ENCODE peak calls at places on chromosomes 2 and 18, in eight cellular contexts. One of them, this sample, is unnamed.

GRCh38 chr2:240601831-240602160 is 15.3 kb downstream of the CAPN10 start:
- DNase-seq in progenitor cell of endocrine pancreas: no peak
- DNase-seq in cardiac muscle cell: no peak
- DNase-seq in adrenal gland: no peak
- DNase-seq in chondrocyte: peak; percentile 77
- DNase-seq in WERI-Rb-1: peak; percentile 2
- DNase-seq in K562: no peak
- DNase-seq in heart right ventricle: no peak
- DNase-seq in this sample: peak; percentile 13

GRCh38 chr18:79489900-79490592 is 94.3 kb downstream of the NFATC1 start:
- DNase-seq in chondrocyte: peak; percentile 91
- DNase-seq in cardiac muscle cell: no peak
- DNase-seq in K562: no peak
- DNase-seq in heart right ventricle: no peak
- DNase-seq in adrenal gland: no peak
- DNase-seq in WERI-Rb-1: no peak
- DNase-seq in progenitor cell of endocrine pancreas: no peak
- DNase-seq in this sample: no peak

GRCh38 chr2:193845604-193846003 is 1650.9 kb upstream of the TMEFF2 start:
- DNase-seq in K562: no peak
- DNase-seq in progenitor cell of endocrine pancreas: no peak
- DNase-seq in heart right ventricle: no peak
- DNase-seq in WERI-Rb-1: no peak
- DNase-seq in chondrocyte: no peak
- DNase-seq in adrenal gland: no peak
- DNase-seq in cardiac muscle cell: no peak
- DNase-seq in this sample: no peak

GRCh38 chr2:67240507-67240906 is 156.6 kb upstream of the ETAA1 start:
- DNase-seq in adrenal gland: no peak
- DNase-seq in chondrocyte: no peak
- DNase-seq in K562: peak; percentile 42
- DNase-seq in heart right ventricle: no peak
- DNase-seq in progenitor cell of endocrine pancreas: no peak
- DNase-seq in WERI-Rb-1: no peak
- DNase-seq in cardiac muscle cell: no peak
- DNase-seq in this sample: no peak

GRCh38 chr2:102841107-102841840 is 79.4 kb downstream of the TMEM182 start:
- DNase-seq in WERI-Rb-1: peak; percentile 48
- DNase-seq in heart right ventricle: peak; percentile 42
- DNase-seq in K562: peak; percentile 63
- DNase-seq in adrenal gland: peak; percentile 79
- DNase-seq in chondrocyte: no peak
- DNase-seq in cardiac muscle cell: peak; percentile 70
- DNase-seq in progenitor cell of endocrine pancreas: peak; percentile 28
- DNase-seq in this sample: peak; percentile 51

GRCh38 chr2:203648273-203648672 is 58.2 kb upstream of the CD28 start:
- DNase-seq in progenitor cell of endocrine pancreas: no peak
- DNase-seq in WERI-Rb-1: no peak
- DNase-seq in K562: no peak
- DNase-seq in chondrocyte: no peak
- DNase-seq in cardiac muscle cell: peak; percentile 57
- DNase-seq in adrenal gland: no peak
- DNase-seq in heart right ventricle: no peak
- DNase-seq in this sample: no peak

GRCh38 chr2:10256525-10257031 is 46.1 kb upstream of the HPCAL1 start:
- DNase-seq in progenitor cell of endocrine pancreas: no peak
- DNase-seq in WERI-Rb-1: no peak
- DNase-seq in K562: no peak
- DNase-seq in heart right ventricle: no peak
- DNase-seq in adrenal gland: peak; percentile 20
- DNase-seq in chondrocyte: peak; percentile 85
- DNase-seq in cardiac muscle cell: no peak
- DNase-seq in this sample: no peak

GRCh38 chr2:47344890-47345583 is 57.9 kb upstream of the MSH2 start:
- DNase-seq in cardiac muscle cell: peak; percentile 72
- DNase-seq in chondrocyte: no peak
- DNase-seq in K562: peak; percentile 81
- DNase-seq in heart right ventricle: peak; percentile 87
- DNase-seq in progenitor cell of endocrine pancreas: peak; percentile 92
- DNase-seq in adrenal gland: peak; percentile 95
- DNase-seq in WERI-Rb-1: peak; percentile 98
- DNase-seq in this sample: peak; percentile 69

GRCh38 chr2:236211281-236211680 is 43.1 kb upstream of the GBX2 start:
- DNase-seq in WERI-Rb-1: no peak
- DNase-seq in heart right ventricle: no peak
- DNase-seq in K562: no peak
- DNase-seq in chondrocyte: no peak
- DNase-seq in adrenal gland: no peak
- DNase-seq in cardiac muscle cell: no peak
- DNase-seq in progenitor cell of endocrine pancreas: no peak
- DNase-seq in this sample: no peak

GRCh38 chr18:8005870-8006269 is 438.8 kb downstream of the PTPRM start:
- DNase-seq in chondrocyte: no peak
- DNase-seq in progenitor cell of endocrine pancreas: no peak
- DNase-seq in cardiac muscle cell: no peak
- DNase-seq in WERI-Rb-1: peak; percentile 35
- DNase-seq in heart right ventricle: no peak
- DNase-seq in K562: no peak
- DNase-seq in adrenal gland: no peak
- DNase-seq in this sample: no peak

DNA sequence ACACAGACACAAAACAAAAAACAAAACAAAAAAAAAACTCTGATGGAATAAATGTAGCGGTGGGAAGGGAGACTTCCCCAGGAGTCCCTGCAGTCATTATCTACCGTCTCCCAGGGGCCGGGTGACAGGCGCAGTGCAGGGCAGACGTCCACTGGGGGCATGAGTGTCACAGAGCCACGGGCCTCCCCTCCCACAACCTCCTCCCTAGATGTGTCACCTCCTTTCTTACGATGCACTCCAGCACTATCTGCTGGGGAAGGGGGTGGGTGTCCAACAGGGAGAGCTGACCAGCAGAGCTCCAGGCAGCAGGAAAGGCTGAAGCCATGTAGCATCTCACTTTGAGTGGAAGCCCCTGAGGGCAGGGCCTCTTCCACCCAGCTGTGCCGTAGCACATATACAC is 84.5 kb downstream of the LONRF2 start:
- DNase-seq in WERI-Rb-1: peak; percentile 23
- DNase-seq in adrenal gland: peak; percentile 35
- DNase-seq in chondrocyte: no peak
- DNase-seq in progenitor cell of endocrine pancreas: no peak
- DNase-seq in K562: peak; percentile 33
- DNase-seq in cardiac muscle cell: no peak
- DNase-seq in heart right ventricle: no peak
- DNase-seq in this sample: no peak
- TF ChIP-seq CTCF in WERI-Rb-1: peak; percentile 60
- TF ChIP-seq CTCF in adrenal gland: no peak
- TF ChIP-seq CTCF in chondrocyte: no peak
- TF ChIP-seq CTCF in progenitor cell of endocrine pancreas: peak; percentile 10
- TF ChIP-seq CTCF in K562: peak; percentile 22
- TF ChIP-seq CTCF in cardiac muscle cell: no peak
- TF ChIP-seq CTCF in heart right ventricle: no peak
- TF ChIP-seq CTCF in this sample: no peak

GRCh38 chr18:5425721-5426120 is 118.1 kb downstream of the EPB41L3 start:
- DNase-seq in chondrocyte: no peak
- DNase-seq in heart right ventricle: no peak
- DNase-seq in K562: no peak
- DNase-seq in adrenal gland: no peak
- DNase-seq in progenitor cell of endocrine pancreas: no peak
- DNase-seq in WERI-Rb-1: no peak
- DNase-seq in cardiac muscle cell: no peak
- DNase-seq in this sample: no peak
- TF ChIP-seq CTCF in chondrocyte: no peak
- TF ChIP-seq CTCF in heart right ventricle: no peak
- TF ChIP-seq CTCF in K562: no peak
- TF ChIP-seq CTCF in adrenal gland: no peak
- TF ChIP-seq CTCF in progenitor cell of endocrine pancreas: no peak
- TF ChIP-seq CTCF in WERI-Rb-1: no peak
- TF ChIP-seq CTCF in cardiac muscle cell: no peak
- TF ChIP-seq CTCF in this sample: no peak

GRCh38 chr2:164841719-164842623 is at the start of gene COBLL1:
- DNase-seq in WERI-Rb-1: peak; percentile 88
- DNase-seq in progenitor cell of endocrine pancreas: peak; percentile 89
- DNase-seq in adrenal gland: peak; percentile 89
- DNase-seq in heart right ventricle: peak; percentile 84
- DNase-seq in K562: peak; percentile 49
- DNase-seq in chondrocyte: peak; percentile 91
- DNase-seq in cardiac muscle cell: peak; percentile 67
- DNase-seq in this sample: peak; percentile 71
- TF ChIP-seq CTCF in WERI-Rb-1: peak; percentile 84
- TF ChIP-seq CTCF in progenitor cell of endocrine pancreas: peak; percentile 86
- TF ChIP-seq CTCF in adrenal gland: peak; percentile 89
- TF ChIP-seq CTCF in heart right ventricle: peak; percentile 91
- TF ChIP-seq CTCF in K562: peak; percentile 41
- TF ChIP-seq CTCF in chondrocyte: peak; percentile 90
- TF ChIP-seq CTCF in cardiac muscle cell: peak; percentile 82
- TF ChIP-seq CTCF in this sample: peak; percentile 95

GRCh38 chr2:8628179-8628869 is 53.5 kb upstream of the ID2 start:
- DNase-seq in K562: peak; percentile 31
- DNase-seq in heart right ventricle: no peak
- DNase-seq in progenitor cell of endocrine pancreas: no peak
- DNase-seq in cardiac muscle cell: no peak
- DNase-seq in adrenal gland: no peak
- DNase-seq in chondrocyte: peak; percentile 49
- DNase-seq in WERI-Rb-1: no peak
- DNase-seq in this sample: no peak

GRCh38 chr2:8627019-8627691 is 54.7 kb upstream of the ID2 start:
- DNase-seq in cardiac muscle cell: no peak
- DNase-seq in WERI-Rb-1: no peak
- DNase-seq in progenitor cell of endocrine pancreas: no peak
- DNase-seq in chondrocyte: peak; percentile 86
- DNase-seq in adrenal gland: no peak
- DNase-seq in K562: no peak
- DNase-seq in heart right ventricle: no peak
- DNase-seq in this sample: no peak

GRCh38 chr2:8628870-8629209 is 53.0 kb upstream of the ID2 start:
- DNase-seq in cardiac muscle cell: no peak
- DNase-seq in WERI-Rb-1: no peak
- DNase-seq in progenitor cell of endocrine pancreas: no peak
- DNase-seq in chondrocyte: no peak
- DNase-seq in heart right ventricle: no peak
- DNase-seq in adrenal gland: no peak
- DNase-seq in K562: no peak
- DNase-seq in this sample: no peak

GRCh38 chr2:8626572-8626971 is 55.3 kb upstream of the ID2 start:
- DNase-seq in chondrocyte: peak; percentile 75
- DNase-seq in progenitor cell of endocrine pancreas: no peak
- DNase-seq in heart right ventricle: no peak
- DNase-seq in adrenal gland: no peak
- DNase-seq in cardiac muscle cell: peak; percentile 21
- DNase-seq in WERI-Rb-1: no peak
- DNase-seq in K562: no peak
- DNase-seq in this sample: no peak

GRCh38 chr2:8627692-8628085 is 54.2 kb upstream of the ID2 start:
- DNase-seq in WERI-Rb-1: no peak
- DNase-seq in cardiac muscle cell: no peak
- DNase-seq in chondrocyte: peak; percentile 79
- DNase-seq in heart right ventricle: no peak
- DNase-seq in adrenal gland: no peak
- DNase-seq in K562: peak; percentile 24
- DNase-seq in progenitor cell of endocrine pancreas: no peak
- DNase-seq in this sample: no peak
- TF ChIP-seq CTCF in WERI-Rb-1: peak; percentile 29
- TF ChIP-seq CTCF in cardiac muscle cell: no peak
- TF ChIP-seq CTCF in chondrocyte: no peak
- TF ChIP-seq CTCF in heart right ventricle: no peak
- TF ChIP-seq CTCF in adrenal gland: no peak
- TF ChIP-seq CTCF in K562: peak; percentile 37
- TF ChIP-seq CTCF in progenitor cell of endocrine pancreas: no peak
- TF ChIP-seq CTCF in this sample: no peak

GRCh38 chr2:239292531-239292930 is 108.3 kb downstream of the HDAC4 start:
- DNase-seq in progenitor cell of endocrine pancreas: no peak
- DNase-seq in adrenal gland: no peak
- DNase-seq in K562: no peak
- DNase-seq in heart right ventricle: no peak
- DNase-seq in WERI-Rb-1: no peak
- DNase-seq in cardiac muscle cell: no peak
- DNase-seq in chondrocyte: no peak
- DNase-seq in this sample: no peak

GRCh38 chr2:239288951-239289481 is 111.8 kb downstream of the HDAC4 start:
- DNase-seq in progenitor cell of endocrine pancreas: no peak
- DNase-seq in heart right ventricle: no peak
- DNase-seq in adrenal gland: no peak
- DNase-seq in cardiac muscle cell: no peak
- DNase-seq in K562: peak; percentile 47
- DNase-seq in chondrocyte: peak; percentile 19
- DNase-seq in WERI-Rb-1: no peak
- DNase-seq in this sample: no peak

GRCh38 chr2:239291505-239292350 is 109.1 kb downstream of the HDAC4 start:
- DNase-seq in adrenal gland: no peak
- DNase-seq in chondrocyte: peak; percentile 56
- DNase-seq in K562: no peak
- DNase-seq in WERI-Rb-1: no peak
- DNase-seq in heart right ventricle: no peak
- DNase-seq in cardiac muscle cell: no peak
- DNase-seq in progenitor cell of endocrine pancreas: no peak
- DNase-seq in this sample: no peak

GRCh38 chr2:239289545-239289944 is 111.3 kb downstream of the HDAC4 start:
- DNase-seq in progenitor cell of endocrine pancreas: no peak
- DNase-seq in cardiac muscle cell: no peak
- DNase-seq in WERI-Rb-1: no peak
- DNase-seq in heart right ventricle: no peak
- DNase-seq in K562: no peak
- DNase-seq in adrenal gland: no peak
- DNase-seq in chondrocyte: peak; percentile 59
- DNase-seq in this sample: no peak

DNA sequence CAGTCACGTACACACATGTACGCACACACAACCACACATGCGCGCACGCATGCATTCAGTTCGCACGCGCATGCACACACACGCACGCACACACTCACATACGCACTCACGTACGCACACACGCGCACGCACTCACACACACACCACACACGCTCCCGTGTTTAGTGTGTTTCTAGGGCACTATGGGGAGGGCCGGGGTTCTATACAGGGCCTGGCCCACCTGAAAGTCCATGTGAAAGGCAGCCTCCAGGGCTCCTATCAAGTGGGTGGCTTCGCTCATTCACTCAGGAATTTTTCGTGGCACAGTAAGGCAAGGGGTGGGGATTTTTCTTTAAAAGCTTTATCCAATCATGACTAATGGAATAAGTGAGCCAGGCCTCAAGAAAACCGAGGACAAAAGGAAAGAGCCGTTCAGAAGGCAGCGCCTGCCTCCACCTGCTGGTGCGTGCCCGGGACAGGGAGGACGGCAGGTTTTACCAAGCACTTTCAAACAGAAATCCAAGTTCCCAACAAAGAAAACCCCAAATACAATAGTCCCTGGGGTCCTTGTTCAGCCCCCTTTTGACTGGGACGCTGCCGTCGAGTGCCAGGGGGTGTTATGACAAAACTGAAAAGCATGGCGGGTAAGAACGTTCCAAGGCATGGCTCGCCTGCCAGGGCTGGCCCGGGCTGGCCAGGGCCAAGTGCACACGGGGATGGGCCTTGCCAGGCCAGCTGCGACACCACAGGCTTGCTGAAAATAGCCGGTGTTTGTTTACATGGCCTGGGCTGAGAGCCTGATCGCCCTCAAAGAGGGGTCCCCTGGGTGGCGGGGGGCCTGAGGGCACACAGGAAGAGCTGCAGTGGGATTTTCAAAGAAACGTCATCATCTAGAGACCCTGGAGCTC is 110.0 kb downstream of the HDAC4 start:
- DNase-seq in heart right ventricle: no peak
- DNase-seq in WERI-Rb-1: no peak
- DNase-seq in chondrocyte: peak; percentile 80
- DNase-seq in cardiac muscle cell: no peak
- DNase-seq in progenitor cell of endocrine pancreas: no peak
- DNase-seq in adrenal gland: no peak
- DNase-seq in K562: no peak
- DNase-seq in this sample: peak; percentile 3
- TF ChIP-seq CTCF in heart right ventricle: peak; percentile 17
- TF ChIP-seq CTCF in WERI-Rb-1: no peak
- TF ChIP-seq CTCF in chondrocyte: no peak
- TF ChIP-seq CTCF in cardiac muscle cell: no peak
- TF ChIP-seq CTCF in progenitor cell of endocrine pancreas: no peak
- TF ChIP-seq CTCF in adrenal gland: peak; percentile 34
- TF ChIP-seq CTCF in K562: no peak
- TF ChIP-seq CTCF in this sample: no peak

This sample was measured in mesothelial cell of epicardium.